ENCODE peak calls at places on chromosomes 3 and 15, in eight cellular contexts. R is thoracic aorta, B is cardiac muscle cell, D is ovary, N is A549, K is HCT116, H is right lobe of liver, E is upper lobe of left lung. S is an unnamed sample.

GRCh38 chr15:88805031-88805780 is 2.0 kb downstream of the ACAN start:
- DNase-seq in R (no peak), B (no peak), D (no peak), N (no peak), K (no peak), H (no peak), E (no peak), S (peak; percentile 12)

GRCh38 chr3:151896662-151897012 is 23.2 kb downstream of the SUCNR1 start:
- DNase-seq in R (no peak), B (no peak), D (no peak), N (peak; percentile 28), K (peak; percentile 48), H (no peak), E (no peak), S (no peak)

GRCh38 chr3:47847256-47847655 is 44.3 kb downstream of the DHX30 start:
- DNase-seq in R (no peak), B (no peak), D (no peak), N (no peak), K (no peak), H (no peak), E (no peak), S (no peak)

GRCh38 chr3:131972091-131972490 is 62.7 kb downstream of the CPNE4 start:
- DNase-seq in R (no peak), B (no peak), D (no peak), N (no peak), K (no peak), H (no peak), E (no peak), S (no peak)

GRCh38 chr15:42033214-42033873 is 12.5 kb upstream of the PLA2G4E start:
- DNase-seq in R (no peak), B (no peak), D (no peak), N (no peak), K (no peak), H (no peak), E (no peak), S (no peak)

GRCh38 chr3:120435621-120436020 is 15.2 kb downstream of the FSTL1 start:
- DNase-seq in R (no peak), B (peak; percentile 58), D (no peak), N (peak; percentile 65), K (peak; percentile 50), H (no peak), E (no peak), S (no peak)

GRCh38 chr3:159128628-159129027 is 326.8 kb downstream of the MFSD1 start:
- DNase-seq in R (no peak), B (peak; percentile 65), D (no peak), N (peak; percentile 20), K (peak; percentile 31), H (no peak), E (no peak), S (no peak)

GRCh38 chr15:100988874-100989273 is 69.7 kb downstream of the LRRK1 start:
- DNase-seq in R (no peak), B (no peak), D (no peak), N (no peak), K (no peak), H (no peak), E (no peak), S (no peak)

GRCh38 chr15:33031324-33031736 is 163.2 kb downstream of the FMN1 start:
- DNase-seq in R (no peak), B (no peak), D (no peak), N (no peak), K (no peak), H (no peak), E (no peak), S (no peak)

GRCh38 chr3:43497405-43497804 is 124.4 kb downstream of the ANO10 start:
- DNase-seq in R (no peak), B (no peak), D (no peak), N (no peak), K (no peak), H (no peak), E (no peak), S (no peak)

GRCh38 chr15:96336643-96337353 is 6.3 kb downstream of the NR2F2 start:
- DNase-seq in R (no peak), B (peak; percentile 47), D (peak; percentile 25), N (no peak), K (no peak), H (peak; percentile 51), E (no peak), S (no peak)

GRCh38 chr15:63514533-63514943 is 10.1 kb downstream of the USP3 start:
- DNase-seq in R (no peak), B (peak; percentile 83), D (peak; percentile 50), N (peak; percentile 86), K (no peak), H (no peak), E (no peak), S (no peak)

GRCh38 chr3:5485427-5485826 is 297.9 kb downstream of the EDEM1 start:
- DNase-seq in R (no peak), B (no peak), D (no peak), N (no peak), K (no peak), H (no peak), E (no peak), S (no peak)

GRCh38 chr3:186789554-186790260 is 6.3 kb downstream of the EIF4A2 start:
- DNase-seq in R (no peak), B (no peak), D (no peak), N (no peak), K (no peak), H (no peak), E (no peak), S (peak; percentile 36)

GRCh38 chr3:142649996-142650693 is 54.0 kb downstream of the PLS1 start:
- DNase-seq in R (no peak), B (no peak), D (no peak), N (no peak), K (no peak), H (no peak), E (no peak), S (no peak)

DNA sequence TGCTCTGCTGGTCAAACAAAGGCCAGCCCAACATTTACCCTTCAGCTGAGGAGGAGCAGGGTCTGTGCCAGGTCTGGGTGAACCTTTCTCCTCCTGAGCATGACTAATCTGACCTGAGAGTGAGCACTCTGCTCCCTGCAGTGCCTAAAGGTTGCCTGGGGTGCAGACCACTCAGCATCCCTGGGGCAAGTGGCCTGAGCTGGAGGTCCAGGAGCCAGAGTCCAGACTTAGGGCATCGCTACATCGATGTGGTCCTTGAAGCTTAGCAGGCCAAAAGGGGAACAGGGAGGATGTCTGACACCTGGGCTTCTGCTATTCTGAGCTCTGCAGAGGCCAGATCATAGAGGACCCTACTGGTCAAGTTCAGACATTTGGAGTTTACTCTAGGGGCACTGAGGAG is 119.1 kb downstream of the FAM43A start:
- DNase-seq in R (no peak), B (no peak), D (no peak), N (no peak), K (no peak), H (peak; percentile 27), E (no peak), S (no peak)
- H3K9me3 ChIP-seq in R (no peaks in the 10 kb centered on the region), B (no peaks in the 10 kb centered on the region), D (no peaks in the 10 kb centered on the region), N (no peaks in the 10 kb centered on the region), K (no peaks in the 10 kb centered on the region), H (no peaks in the 10 kb centered on the region), E (no peaks in the 10 kb centered on the region), S (no peaks in the 10 kb centered on the region)

GRCh38 chr15:98826658-98827057 is 178.3 kb downstream of the IGF1R start:
- DNase-seq in R (no peak), B (no peak), D (no peak), N (no peak), K (no peak), H (no peak), E (no peak), S (no peak)

GRCh38 chr15:98834976-98835375 is 172.6 kb downstream of the PGPEP1L start:
- DNase-seq in R (no peak), B (no peak), D (no peak), N (no peak), K (no peak), H (no peak), E (no peak), S (no peak)

GRCh38 chr15:98835889-98836288 is 171.7 kb downstream of the PGPEP1L start:
- DNase-seq in R (no peak), B (no peak), D (no peak), N (no peak), K (no peak), H (no peak), E (no peak), S (no peak)

GRCh38 chr15:98824595-98824994 is 176.3 kb downstream of the IGF1R start:
- DNase-seq in R (no peak), B (no peak), D (no peak), N (no peak), K (no peak), H (no peak), E (no peak), S (no peak)

GRCh38 chr15:98830034-98830634 is 177.5 kb downstream of the PGPEP1L start:
- DNase-seq in R (no peak), B (no peak), D (no peak), N (peak; percentile 32), K (no peak), H (no peak), E (no peak), S (no peak)
- H3K9me3 ChIP-seq in R (peaks cover 41% of the 10 kb centered on the region), B (peaks cover 2% of the 10 kb centered on the region), D (no peaks in the 10 kb centered on the region), N (peaks cover 88% of the 10 kb centered on the region), K (peaks cover 13% of the 10 kb centered on the region), H (peaks cover 8% of the 10 kb centered on the region), E (peaks cover 37% of the 10 kb centered on the region), S (peaks cover 21% of the 10 kb centered on the region)

DNA sequence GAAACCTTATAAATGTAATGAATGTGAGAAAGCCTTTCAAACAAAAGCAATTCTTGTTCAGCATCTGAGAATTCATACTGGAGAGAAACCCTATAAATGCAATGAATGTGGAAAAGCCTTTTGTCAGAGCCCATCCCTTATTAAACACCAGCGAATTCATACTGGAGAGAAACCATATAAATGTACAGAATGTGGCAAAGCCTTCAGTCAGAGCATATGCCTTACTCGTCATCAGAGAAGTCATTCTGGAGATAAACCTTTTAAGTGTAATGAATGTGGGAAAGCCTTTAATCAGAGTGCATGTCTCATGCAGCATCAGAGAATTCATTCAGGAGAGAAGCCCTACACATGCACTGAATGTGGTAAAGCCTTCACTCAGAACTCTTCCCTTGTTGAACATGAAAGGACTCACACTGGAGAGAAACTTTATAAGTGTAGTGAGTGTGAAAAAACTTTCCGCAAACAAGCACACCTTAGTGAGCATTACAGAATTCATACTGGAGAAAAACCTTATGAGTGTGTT is 5.3 kb downstream of the ZNF501 start:
- DNase-seq in R (no peak), B (no peak), D (no peak), N (no peak), K (no peak), H (no peak), E (no peak), S (no peak)
- H3K9me3 ChIP-seq in R (peaks cover 82% of the 10 kb centered on the region), B (no peaks in the 10 kb centered on the region), D (peaks cover 6% of the 10 kb centered on the region), N (peaks cover 52% of the 10 kb centered on the region), K (peaks cover 59% of the 10 kb centered on the region), H (peaks cover 23% of the 10 kb centered on the region), E (peaks cover 68% of the 10 kb centered on the region), S (peaks cover 55% of the 10 kb centered on the region)

GRCh38 chr3:138542977-138543376 is 51.1 kb downstream of the CEP70 start:
- DNase-seq in R (no peak), B (no peak), D (no peak), N (no peak), K (no peak), H (no peak), E (peak; percentile 15), S (no peak)

GRCh38 chr3:138547342-138547975 is 46.6 kb downstream of the CEP70 start:
- DNase-seq in R (no peak), B (no peak), D (no peak), N (no peak), K (no peak), H (no peak), E (no peak), S (no peak)

GRCh38 chr3:138549578-138549977 is 44.5 kb downstream of the CEP70 start:
- DNase-seq in R (no peak), B (no peak), D (no peak), N (no peak), K (no peak), H (no peak), E (no peak), S (no peak)

GRCh38 chr3:138539352-138539751 is 54.7 kb downstream of the CEP70 start:
- DNase-seq in R (no peak), B (no peak), D (no peak), N (no peak), K (no peak), H (no peak), E (no peak), S (no peak)

GRCh38 chr3:138544546-138544945 is 49.5 kb downstream of the CEP70 start:
- DNase-seq in R (no peak), B (no peak), D (no peak), N (no peak), K (no peak), H (no peak), E (no peak), S (no peak)
- H3K9me3 ChIP-seq in R (peaks cover 37% of the 10 kb centered on the region), B (no peaks in the 10 kb centered on the region), D (no peaks in the 10 kb centered on the region), N (peaks cover 6% of the 10 kb centered on the region), K (peaks cover 3% of the 10 kb centered on the region), H (no peaks in the 10 kb centered on the region), E (peaks cover 12% of the 10 kb centered on the region), S (peaks cover 37% of the 10 kb centered on the region)